ENCODE peak calls at places on chromosome 19, in seven cellular contexts. One of them, this sample, is unnamed.

GRCh38 chr19:6464070-6464873 is at the start of gene CRB3:
- DNase-seq in PC-9: peak; percentile 78
- DNase-seq in OCI-LY7: no peak
- DNase-seq in cardiac muscle cell: no peak
- DNase-seq in thoracic aorta: no peak
- DNase-seq in WTC11: peak; percentile 99
- DNase-seq in HFF-Myc: no peak
- DNase-seq in this sample: peak; percentile 33

GRCh38 chr19:3276341-3276799 is 51.9 kb downstream of the CELF5 start:
- DNase-seq in PC-9: peak; percentile 69
- DNase-seq in OCI-LY7: peak; percentile 74
- DNase-seq in cardiac muscle cell: no peak
- DNase-seq in thoracic aorta: no peak
- DNase-seq in WTC11: peak; percentile 98
- DNase-seq in HFF-Myc: no peak
- DNase-seq in this sample: peak; percentile 69

GRCh38 chr19:5130371-5131030 is 161.6 kb downstream of the KDM4B start:
- DNase-seq in PC-9: no peak
- DNase-seq in OCI-LY7: peak; percentile 82
- DNase-seq in cardiac muscle cell: no peak
- DNase-seq in thoracic aorta: no peak
- DNase-seq in WTC11: no peak
- DNase-seq in HFF-Myc: no peak
- DNase-seq in this sample: peak; percentile 88

GRCh38 chr19:46023311-46023779 is 492 bp upstream of the PGLYRP1 start:
- DNase-seq in PC-9: no peak
- DNase-seq in OCI-LY7: no peak
- DNase-seq in cardiac muscle cell: no peak
- DNase-seq in thoracic aorta: no peak
- DNase-seq in WTC11: no peak
- DNase-seq in HFF-Myc: no peak
- DNase-seq in this sample: no peak

GRCh38 chr19:40716031-40716654 is 543 bp downstream of the COQ8B start:
- DNase-seq in PC-9: peak; percentile 91
- DNase-seq in OCI-LY7: peak; percentile 46
- DNase-seq in cardiac muscle cell: no peak
- DNase-seq in thoracic aorta: peak; percentile 78
- DNase-seq in WTC11: no peak
- DNase-seq in HFF-Myc: peak; percentile 93
- DNase-seq in this sample: peak; percentile 93

GRCh38 chr19:35977446-35978222 is 17.4 kb upstream of the SDHAF1 start:
- DNase-seq in PC-9: no peak
- DNase-seq in OCI-LY7: peak; percentile 73
- DNase-seq in cardiac muscle cell: no peak
- DNase-seq in thoracic aorta: no peak
- DNase-seq in WTC11: peak; percentile 86
- DNase-seq in HFF-Myc: no peak
- DNase-seq in this sample: peak; percentile 71

GRCh38 chr19:36041831-36042230 is 9.2 kb upstream of the CLIP3 start:
- DNase-seq in PC-9: peak; percentile 61
- DNase-seq in OCI-LY7: no peak
- DNase-seq in cardiac muscle cell: peak; percentile 8
- DNase-seq in thoracic aorta: no peak
- DNase-seq in WTC11: no peak
- DNase-seq in HFF-Myc: peak; percentile 38
- DNase-seq in this sample: no peak

GRCh38 chr19:54209748-54210494 is 9.3 kb downstream of the RPS9 start:
- DNase-seq in PC-9: peak; percentile 96
- DNase-seq in OCI-LY7: no peak
- DNase-seq in cardiac muscle cell: peak; percentile 52
- DNase-seq in thoracic aorta: peak; percentile 65
- DNase-seq in WTC11: no peak
- DNase-seq in HFF-Myc: peak; percentile 95
- DNase-seq in this sample: peak; percentile 52

GRCh38 chr19:42276821-42277220 is 7.8 kb downstream of the CIC start:
- DNase-seq in PC-9: no peak
- DNase-seq in OCI-LY7: no peak
- DNase-seq in cardiac muscle cell: no peak
- DNase-seq in thoracic aorta: no peak
- DNase-seq in WTC11: no peak
- DNase-seq in HFF-Myc: no peak
- DNase-seq in this sample: peak; percentile 56

GRCh38 chr19:29683009-29683408 is 17.7 kb downstream of the PLEKHF1 start:
- DNase-seq in PC-9: no peak
- DNase-seq in OCI-LY7: no peak
- DNase-seq in cardiac muscle cell: no peak
- DNase-seq in thoracic aorta: no peak
- DNase-seq in WTC11: no peak
- DNase-seq in HFF-Myc: no peak
- DNase-seq in this sample: no peak

GRCh38 chr19:45645631-45646344 is 6.6 kb upstream of the EML2 start:
- DNase-seq in PC-9: peak; percentile 74
- DNase-seq in OCI-LY7: peak; percentile 94
- DNase-seq in cardiac muscle cell: peak; percentile 93
- DNase-seq in thoracic aorta: no peak
- DNase-seq in WTC11: peak; percentile 91
- DNase-seq in HFF-Myc: peak; percentile 77
- DNase-seq in this sample: peak; percentile 90

GRCh38 chr19:956747-957451 is 27.2 kb upstream of the WDR18 start:
- DNase-seq in PC-9: peak; percentile 76
- DNase-seq in OCI-LY7: no peak
- DNase-seq in cardiac muscle cell: peak; percentile 18
- DNase-seq in thoracic aorta: no peak
- DNase-seq in WTC11: peak; percentile 45
- DNase-seq in HFF-Myc: no peak
- DNase-seq in this sample: no peak

GRCh38 chr19:7492142-7493055 is 3.6 kb upstream of the PEX11G start:
- DNase-seq in PC-9: peak; percentile 92
- DNase-seq in OCI-LY7: no peak
- DNase-seq in cardiac muscle cell: no peak
- DNase-seq in thoracic aorta: no peak
- DNase-seq in WTC11: no peak
- DNase-seq in HFF-Myc: no peak
- DNase-seq in this sample: peak; percentile 88

GRCh38 chr19:7500811-7501450 is 12.1 kb upstream of the PEX11G start:
- DNase-seq in PC-9: peak; percentile 66
- DNase-seq in OCI-LY7: no peak
- DNase-seq in cardiac muscle cell: peak; percentile 78
- DNase-seq in thoracic aorta: no peak
- DNase-seq in WTC11: peak; percentile 91
- DNase-seq in HFF-Myc: no peak
- DNase-seq in this sample: peak; percentile 74

GRCh38 chr19:7494416-7495098 is 5.7 kb upstream of the PEX11G start:
- DNase-seq in PC-9: no peak
- DNase-seq in OCI-LY7: no peak
- DNase-seq in cardiac muscle cell: no peak
- DNase-seq in thoracic aorta: no peak
- DNase-seq in WTC11: no peak
- DNase-seq in HFF-Myc: no peak
- DNase-seq in this sample: no peak

GRCh38 chr19:7502552-7502951 is 13.4 kb upstream of the ZNF358 start:
- DNase-seq in PC-9: no peak
- DNase-seq in OCI-LY7: no peak
- DNase-seq in cardiac muscle cell: no peak
- DNase-seq in thoracic aorta: no peak
- DNase-seq in WTC11: no peak
- DNase-seq in HFF-Myc: no peak
- DNase-seq in this sample: no peak

DNA sequence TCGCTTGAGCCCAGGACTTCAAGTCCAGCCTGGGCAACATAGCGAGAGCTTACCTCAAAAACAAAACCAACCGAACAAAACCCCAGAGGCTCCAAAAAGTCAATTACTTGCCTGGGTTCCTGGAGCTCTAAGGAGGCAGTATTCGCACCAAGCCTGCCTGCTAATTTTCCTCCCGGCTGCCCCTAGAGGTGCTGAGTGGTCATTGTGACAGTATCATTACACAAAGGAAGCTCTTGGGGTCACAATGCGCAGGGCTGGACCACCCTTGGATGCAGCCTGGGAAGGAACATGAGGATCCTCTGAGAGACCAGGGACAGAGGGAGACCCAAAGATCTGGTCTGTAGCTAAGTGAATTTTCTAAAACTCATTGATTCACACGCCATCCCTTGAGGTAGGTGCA is 8.5 kb upstream of the PEX11G start:
- DNase-seq in PC-9: no peak
- DNase-seq in OCI-LY7: no peak
- DNase-seq in cardiac muscle cell: no peak
- DNase-seq in thoracic aorta: no peak
- DNase-seq in WTC11: peak; percentile 53
- DNase-seq in HFF-Myc: no peak
- DNase-seq in this sample: peak; percentile 33
- TF ChIP-seq CTCF in PC-9: peak; percentile 62
- TF ChIP-seq CTCF in OCI-LY7: peak; percentile 71
- TF ChIP-seq CTCF in cardiac muscle cell: peak; percentile 52
- TF ChIP-seq CTCF in thoracic aorta: no peak
- TF ChIP-seq CTCF in WTC11: peak; percentile 15
- TF ChIP-seq CTCF in HFF-Myc: peak; percentile 43
- TF ChIP-seq CTCF in this sample: peak; percentile 54

DNA sequence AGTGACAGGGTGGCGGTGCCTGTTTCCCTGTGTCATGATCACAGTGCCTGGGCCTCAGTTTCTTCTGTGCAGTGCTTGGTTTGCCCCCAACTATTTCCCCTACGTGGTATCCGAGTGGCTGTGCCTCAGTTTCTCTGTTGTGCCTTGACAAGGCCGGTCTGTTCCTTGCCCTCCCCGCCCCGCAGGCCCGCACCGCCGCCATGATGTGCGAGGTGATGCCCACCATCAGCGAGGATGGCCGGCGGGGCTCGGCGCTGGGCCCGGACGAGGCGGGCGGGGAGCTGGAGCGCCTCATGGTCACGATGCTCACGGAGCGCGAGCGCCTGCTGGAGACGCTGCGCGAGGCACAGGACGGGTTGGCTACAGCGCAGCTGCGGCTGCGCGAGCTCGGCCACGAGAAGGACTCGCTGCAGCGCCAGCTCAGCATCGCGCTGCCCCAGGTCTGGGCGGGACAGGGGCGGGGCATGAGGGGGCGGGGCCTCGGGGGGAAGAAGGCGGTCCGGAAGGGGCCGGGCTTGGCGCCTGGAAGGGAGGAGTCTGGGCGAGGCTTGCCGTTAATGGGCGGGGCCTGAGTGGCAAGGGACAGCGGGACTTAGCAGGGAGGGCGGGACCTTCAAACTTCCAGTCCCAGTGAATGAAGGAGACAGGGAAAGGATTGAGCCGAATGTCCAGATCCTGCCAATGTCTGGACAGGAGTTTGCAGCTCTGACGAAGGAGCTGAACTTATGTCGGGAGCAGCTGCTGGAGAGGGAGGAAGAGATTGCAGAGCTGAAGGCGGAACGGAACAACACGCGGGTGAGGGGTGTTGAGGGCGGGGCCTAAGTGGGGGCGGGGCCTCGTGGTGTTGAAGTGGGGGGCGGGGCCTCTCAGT is 8.6 kb downstream of the PPFIA3 start:
- DNase-seq in PC-9: peak; percentile 88
- DNase-seq in OCI-LY7: peak; percentile 96
- DNase-seq in cardiac muscle cell: peak; percentile 99
- DNase-seq in thoracic aorta: peak; percentile 83
- DNase-seq in WTC11: peak; percentile 98
- DNase-seq in HFF-Myc: peak; percentile 83
- DNase-seq in this sample: peak; percentile 95
- TF ChIP-seq CTCF in PC-9: no peak
- TF ChIP-seq CTCF in OCI-LY7: no peak
- TF ChIP-seq CTCF in cardiac muscle cell: peak; percentile 17
- TF ChIP-seq CTCF in thoracic aorta: no peak
- TF ChIP-seq CTCF in WTC11: no peak
- TF ChIP-seq CTCF in HFF-Myc: no peak
- TF ChIP-seq CTCF in this sample: no peak

GRCh38 chr19:38616265-38616664 is 1.5 kb downstream of the MAP4K1 start:
- DNase-seq in PC-9: no peak
- DNase-seq in OCI-LY7: peak; percentile 17
- DNase-seq in cardiac muscle cell: no peak
- DNase-seq in thoracic aorta: no peak
- DNase-seq in WTC11: no peak
- DNase-seq in HFF-Myc: no peak
- DNase-seq in this sample: no peak

GRCh38 chr19:38618590-38619360 is at the start of gene EIF3K:
- DNase-seq in PC-9: peak; percentile 96
- DNase-seq in OCI-LY7: peak; percentile 99
- DNase-seq in cardiac muscle cell: peak; percentile 99
- DNase-seq in thoracic aorta: peak; percentile 91
- DNase-seq in WTC11: peak; percentile 99
- DNase-seq in HFF-Myc: peak; percentile 94
- DNase-seq in this sample: peak; percentile 99

GRCh38 chr19:38617283-38617763 is 430 bp downstream of the MAP4K1 start:
- DNase-seq in PC-9: no peak
- DNase-seq in OCI-LY7: peak; percentile 59
- DNase-seq in cardiac muscle cell: no peak
- DNase-seq in thoracic aorta: no peak
- DNase-seq in WTC11: no peak
- DNase-seq in HFF-Myc: no peak
- DNase-seq in this sample: peak; percentile 40

GRCh38 chr19:38619361-38620174 is 580 bp downstream of the EIF3K start:
- DNase-seq in PC-9: no peak
- DNase-seq in OCI-LY7: no peak
- DNase-seq in cardiac muscle cell: no peak
- DNase-seq in thoracic aorta: no peak
- DNase-seq in WTC11: no peak
- DNase-seq in HFF-Myc: no peak
- DNase-seq in this sample: no peak

GRCh38 chr19:38617764-38618589 is at the start of gene MAP4K1:
- DNase-seq in PC-9: no peak
- DNase-seq in OCI-LY7: peak; percentile 99
- DNase-seq in cardiac muscle cell: no peak
- DNase-seq in thoracic aorta: no peak
- DNase-seq in WTC11: peak; percentile 26
- DNase-seq in HFF-Myc: no peak
- DNase-seq in this sample: peak; percentile 87
- TF ChIP-seq CTCF in PC-9: no peak
- TF ChIP-seq CTCF in OCI-LY7: no peak
- TF ChIP-seq CTCF in cardiac muscle cell: no peak
- TF ChIP-seq CTCF in thoracic aorta: no peak
- TF ChIP-seq CTCF in WTC11: no peak
- TF ChIP-seq CTCF in HFF-Myc: no peak
- TF ChIP-seq CTCF in this sample: no peak

GRCh38 chr19:13846533-13847032 is 30.4 kb upstream of the NANOS3 start:
- DNase-seq in PC-9: peak; percentile 93
- DNase-seq in OCI-LY7: peak; percentile 80
- DNase-seq in cardiac muscle cell: peak; percentile 78
- DNase-seq in thoracic aorta: peak; percentile 88
- DNase-seq in WTC11: peak; percentile 82
- DNase-seq in HFF-Myc: no peak
- DNase-seq in this sample: peak; percentile 99

GRCh38 chr19:13847900-13848677 is 28.8 kb upstream of the NANOS3 start:
- DNase-seq in PC-9: peak; percentile 19
- DNase-seq in OCI-LY7: no peak
- DNase-seq in cardiac muscle cell: no peak
- DNase-seq in thoracic aorta: no peak
- DNase-seq in WTC11: no peak
- DNase-seq in HFF-Myc: no peak
- DNase-seq in this sample: no peak

GRCh38 chr19:13848811-13849241 is 28.1 kb upstream of the NANOS3 start:
- DNase-seq in PC-9: peak; percentile 32
- DNase-seq in OCI-LY7: no peak
- DNase-seq in cardiac muscle cell: no peak
- DNase-seq in thoracic aorta: no peak
- DNase-seq in WTC11: no peak
- DNase-seq in HFF-Myc: no peak
- DNase-seq in this sample: no peak

GRCh38 chr19:13849277-13849676 is 27.7 kb upstream of the NANOS3 start:
- DNase-seq in PC-9: no peak
- DNase-seq in OCI-LY7: no peak
- DNase-seq in cardiac muscle cell: no peak
- DNase-seq in thoracic aorta: no peak
- DNase-seq in WTC11: no peak
- DNase-seq in HFF-Myc: no peak
- DNase-seq in this sample: no peak

GRCh38 chr19:13847033-13847899 is 29.7 kb upstream of the NANOS3 start:
- DNase-seq in PC-9: peak; percentile 88
- DNase-seq in OCI-LY7: peak; percentile 70
- DNase-seq in cardiac muscle cell: peak; percentile 91
- DNase-seq in thoracic aorta: peak; percentile 84
- DNase-seq in WTC11: peak; percentile 89
- DNase-seq in HFF-Myc: no peak
- DNase-seq in this sample: peak; percentile 96
- TF ChIP-seq CTCF in PC-9: peak; percentile 44
- TF ChIP-seq CTCF in OCI-LY7: no peak
- TF ChIP-seq CTCF in cardiac muscle cell: peak; percentile 23
- TF ChIP-seq CTCF in thoracic aorta: no peak
- TF ChIP-seq CTCF in WTC11: no peak
- TF ChIP-seq CTCF in HFF-Myc: no peak
- TF ChIP-seq CTCF in this sample: no peak

This sample was measured in activated CD8-positive, alpha-beta T cell treated with anti-CD3 and anti-CD28 coated beads for 36 hours.